ENCODE peak calls at places on chromosomes 12 and 14, in seven cellular contexts. One of them, this sample, is unnamed.

GRCh38 chr14:75794615-75795038 is 133.6 kb downstream of the TTLL5 start:
- DNase-seq in GM06990: no peak
- DNase-seq in lower leg skin: no peak
- DNase-seq in AG10803: peak; percentile 76
- DNase-seq in GM13977: no peak
- DNase-seq in nephron progenitor cell: no peak
- DNase-seq in mammary epithelial cell: peak; percentile 42
- DNase-seq in this sample: no peak

GRCh38 chr12:22100952-22101748 is 55.1 kb downstream of the CMAS start:
- DNase-seq in GM06990: peak; percentile 13
- DNase-seq in lower leg skin: no peak
- DNase-seq in AG10803: peak; percentile 66
- DNase-seq in GM13977: peak; percentile 32
- DNase-seq in nephron progenitor cell: peak; percentile 32
- DNase-seq in mammary epithelial cell: peak; percentile 73
- DNase-seq in this sample: peak; percentile 28

GRCh38 chr12:111791507-111791906 is 24.8 kb downstream of the ALDH2 start:
- DNase-seq in GM06990: no peak
- DNase-seq in lower leg skin: no peak
- DNase-seq in AG10803: no peak
- DNase-seq in GM13977: no peak
- DNase-seq in nephron progenitor cell: no peak
- DNase-seq in mammary epithelial cell: no peak
- DNase-seq in this sample: no peak

GRCh38 chr12:104351023-104351983 is 47.8 kb downstream of the EID3 start:
- DNase-seq in GM06990: no peak
- DNase-seq in lower leg skin: peak; percentile 49
- DNase-seq in AG10803: no peak
- DNase-seq in GM13977: no peak
- DNase-seq in nephron progenitor cell: no peak
- DNase-seq in mammary epithelial cell: no peak
- DNase-seq in this sample: no peak

GRCh38 chr14:92121207-92121669 is 268 bp downstream of the NDUFB1 start:
- DNase-seq in GM06990: no peak
- DNase-seq in lower leg skin: no peak
- DNase-seq in AG10803: peak; percentile 38
- DNase-seq in GM13977: peak; percentile 64
- DNase-seq in nephron progenitor cell: no peak
- DNase-seq in mammary epithelial cell: no peak
- DNase-seq in this sample: peak; percentile 5

GRCh38 chr14:90419200-90419599 is 22.4 kb downstream of the CALM1 start:
- DNase-seq in GM06990: no peak
- DNase-seq in lower leg skin: peak; percentile 93
- DNase-seq in AG10803: peak; percentile 91
- DNase-seq in GM13977: no peak
- DNase-seq in nephron progenitor cell: no peak
- DNase-seq in mammary epithelial cell: peak; percentile 98
- DNase-seq in this sample: no peak

GRCh38 chr12:25884920-25885234 is 73.6 kb upstream of the RASSF8 start:
- DNase-seq in GM06990: no peak
- DNase-seq in lower leg skin: no peak
- DNase-seq in AG10803: no peak
- DNase-seq in GM13977: no peak
- DNase-seq in nephron progenitor cell: no peak
- DNase-seq in mammary epithelial cell: no peak
- DNase-seq in this sample: no peak

GRCh38 chr12:31749024-31749704 is 20.3 kb upstream of the AMN1 start:
- DNase-seq in GM06990: peak; percentile 85
- DNase-seq in lower leg skin: peak; percentile 90
- DNase-seq in AG10803: peak; percentile 95
- DNase-seq in GM13977: peak; percentile 80
- DNase-seq in nephron progenitor cell: no peak
- DNase-seq in mammary epithelial cell: peak; percentile 100
- DNase-seq in this sample: no peak

GRCh38 chr12:48023386-48023785 is 19.1 kb upstream of the COL2A1 start:
- DNase-seq in GM06990: no peak
- DNase-seq in lower leg skin: peak; percentile 65
- DNase-seq in AG10803: no peak
- DNase-seq in GM13977: no peak
- DNase-seq in nephron progenitor cell: no peak
- DNase-seq in mammary epithelial cell: no peak
- DNase-seq in this sample: no peak

GRCh38 chr12:57152408-57153038 is 5.1 kb upstream of the LRP1-AS start:
- DNase-seq in GM06990: no peak
- DNase-seq in lower leg skin: peak; percentile 94
- DNase-seq in AG10803: peak; percentile 72
- DNase-seq in GM13977: no peak
- DNase-seq in nephron progenitor cell: no peak
- DNase-seq in mammary epithelial cell: no peak
- DNase-seq in this sample: no peak

GRCh38 chr12:109111775-109112491 is 4.5 kb upstream of the ACACB start:
- DNase-seq in GM06990: no peak
- DNase-seq in lower leg skin: peak; percentile 93
- DNase-seq in AG10803: peak; percentile 53
- DNase-seq in GM13977: peak; percentile 60
- DNase-seq in nephron progenitor cell: peak; percentile 63
- DNase-seq in mammary epithelial cell: peak; percentile 30
- DNase-seq in this sample: peak; percentile 61

GRCh38 chr12:55034218-55034617 is 14.4 kb downstream of the NEUROD4 start:
- DNase-seq in GM06990: no peak
- DNase-seq in lower leg skin: no peak
- DNase-seq in AG10803: no peak
- DNase-seq in GM13977: no peak
- DNase-seq in nephron progenitor cell: no peak
- DNase-seq in mammary epithelial cell: no peak
- DNase-seq in this sample: no peak

GRCh38 chr14:73370561-73370960 is 87.8 kb downstream of the NUMB start:
- DNase-seq in GM06990: no peak
- DNase-seq in lower leg skin: no peak
- DNase-seq in AG10803: no peak
- DNase-seq in GM13977: no peak
- DNase-seq in nephron progenitor cell: no peak
- DNase-seq in mammary epithelial cell: no peak
- DNase-seq in this sample: no peak

GRCh38 chr12:91523831-91524230 is 341.2 kb upstream of the DCN start:
- DNase-seq in GM06990: no peak
- DNase-seq in lower leg skin: no peak
- DNase-seq in AG10803: no peak
- DNase-seq in GM13977: no peak
- DNase-seq in nephron progenitor cell: no peak
- DNase-seq in mammary epithelial cell: no peak
- DNase-seq in this sample: no peak

GRCh38 chr12:3145036-3145435 is 67.9 kb downstream of the TSPAN9 start:
- DNase-seq in GM06990: no peak
- DNase-seq in lower leg skin: no peak
- DNase-seq in AG10803: no peak
- DNase-seq in GM13977: no peak
- DNase-seq in nephron progenitor cell: no peak
- DNase-seq in mammary epithelial cell: no peak
- DNase-seq in this sample: no peak

GRCh38 chr12:54560374-54560858 is 11.0 kb downstream of the PDE1B start:
- DNase-seq in GM06990: peak; percentile 50
- DNase-seq in lower leg skin: peak; percentile 97
- DNase-seq in AG10803: peak; percentile 57
- DNase-seq in GM13977: peak; percentile 92
- DNase-seq in nephron progenitor cell: peak; percentile 78
- DNase-seq in mammary epithelial cell: peak; percentile 9
- DNase-seq in this sample: peak; percentile 47

GRCh38 chr12:132477009-132477702 is 12.8 kb upstream of the FBRSL1 start:
- DNase-seq in GM06990: no peak
- DNase-seq in lower leg skin: no peak
- DNase-seq in AG10803: no peak
- DNase-seq in GM13977: no peak
- DNase-seq in nephron progenitor cell: no peak
- DNase-seq in mammary epithelial cell: no peak
- DNase-seq in this sample: no peak

GRCh38 chr12:105204916-105205315 is 31.1 kb downstream of the APPL2 start:
- DNase-seq in GM06990: no peak
- DNase-seq in lower leg skin: no peak
- DNase-seq in AG10803: peak; percentile 81
- DNase-seq in GM13977: no peak
- DNase-seq in nephron progenitor cell: no peak
- DNase-seq in mammary epithelial cell: peak; percentile 71
- DNase-seq in this sample: no peak

GRCh38 chr12:132685400-132685799 is 1.7 kb downstream of the POLE start:
- DNase-seq in GM06990: no peak
- DNase-seq in lower leg skin: no peak
- DNase-seq in AG10803: no peak
- DNase-seq in GM13977: no peak
- DNase-seq in nephron progenitor cell: no peak
- DNase-seq in mammary epithelial cell: no peak
- DNase-seq in this sample: no peak

DNA sequence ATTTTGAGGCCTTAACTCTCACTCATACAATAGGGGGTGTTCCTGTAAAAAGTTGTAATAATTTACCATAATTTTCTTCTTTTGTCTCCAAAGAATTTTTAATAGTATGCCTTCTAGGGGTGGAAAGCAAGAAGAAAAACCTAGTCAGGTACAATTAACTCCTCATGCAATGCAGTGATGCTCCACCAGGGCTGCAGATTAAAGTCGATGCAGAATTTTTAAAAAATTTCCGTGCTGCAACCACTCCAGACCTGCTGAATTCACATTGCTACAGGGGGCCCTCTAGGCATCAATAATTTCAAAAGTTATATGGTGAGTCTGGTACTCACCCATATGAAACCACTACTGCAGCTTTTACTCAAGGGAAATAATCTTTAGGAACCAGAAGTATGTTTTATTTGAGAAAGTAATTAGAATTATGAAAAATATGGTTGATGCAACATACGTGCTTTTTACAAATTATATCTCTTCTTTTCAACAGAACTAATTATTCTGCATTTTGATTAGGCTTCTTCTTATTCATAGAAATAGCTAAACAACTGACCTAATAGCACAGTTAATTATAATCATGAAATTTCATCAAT is 353.2 kb downstream of the BCAT1 start:
- DNase-seq in GM06990: no peak
- DNase-seq in lower leg skin: no peak
- DNase-seq in AG10803: no peak
- DNase-seq in GM13977: no peak
- DNase-seq in nephron progenitor cell: peak; percentile 7
- DNase-seq in mammary epithelial cell: no peak
- DNase-seq in this sample: no peak
- TF ChIP-seq CTCF in GM06990: peak; percentile 34
- TF ChIP-seq CTCF in lower leg skin: no peak
- TF ChIP-seq CTCF in AG10803: peak; percentile 31
- TF ChIP-seq CTCF in GM13977: no peak
- TF ChIP-seq CTCF in nephron progenitor cell: peak; percentile 47
- TF ChIP-seq CTCF in mammary epithelial cell: peak; percentile 30
- TF ChIP-seq CTCF in this sample: peak; percentile 73

GRCh38 chr12:5293773-5294172 is 138.1 kb upstream of the NTF3 start:
- DNase-seq in GM06990: no peak
- DNase-seq in lower leg skin: no peak
- DNase-seq in AG10803: no peak
- DNase-seq in GM13977: no peak
- DNase-seq in nephron progenitor cell: no peak
- DNase-seq in mammary epithelial cell: peak; percentile 18
- DNase-seq in this sample: no peak
- TF ChIP-seq CTCF in GM06990: no peak
- TF ChIP-seq CTCF in lower leg skin: no peak
- TF ChIP-seq CTCF in AG10803: no peak
- TF ChIP-seq CTCF in GM13977: no peak
- TF ChIP-seq CTCF in nephron progenitor cell: no peak
- TF ChIP-seq CTCF in mammary epithelial cell: no peak
- TF ChIP-seq CTCF in this sample: no peak

GRCh38 chr14:106528717-106529116 is 1002.3 kb downstream of the TMEM121 start:
- DNase-seq in GM06990: no peak
- DNase-seq in lower leg skin: no peak
- DNase-seq in AG10803: no peak
- DNase-seq in GM13977: no peak
- DNase-seq in nephron progenitor cell: no peak
- DNase-seq in mammary epithelial cell: no peak
- DNase-seq in this sample: no peak

GRCh38 chr14:106530031-106530422 is 1003.6 kb downstream of the TMEM121 start:
- DNase-seq in GM06990: no peak
- DNase-seq in lower leg skin: no peak
- DNase-seq in AG10803: no peak
- DNase-seq in GM13977: no peak
- DNase-seq in nephron progenitor cell: no peak
- DNase-seq in mammary epithelial cell: no peak
- DNase-seq in this sample: no peak

DNA sequence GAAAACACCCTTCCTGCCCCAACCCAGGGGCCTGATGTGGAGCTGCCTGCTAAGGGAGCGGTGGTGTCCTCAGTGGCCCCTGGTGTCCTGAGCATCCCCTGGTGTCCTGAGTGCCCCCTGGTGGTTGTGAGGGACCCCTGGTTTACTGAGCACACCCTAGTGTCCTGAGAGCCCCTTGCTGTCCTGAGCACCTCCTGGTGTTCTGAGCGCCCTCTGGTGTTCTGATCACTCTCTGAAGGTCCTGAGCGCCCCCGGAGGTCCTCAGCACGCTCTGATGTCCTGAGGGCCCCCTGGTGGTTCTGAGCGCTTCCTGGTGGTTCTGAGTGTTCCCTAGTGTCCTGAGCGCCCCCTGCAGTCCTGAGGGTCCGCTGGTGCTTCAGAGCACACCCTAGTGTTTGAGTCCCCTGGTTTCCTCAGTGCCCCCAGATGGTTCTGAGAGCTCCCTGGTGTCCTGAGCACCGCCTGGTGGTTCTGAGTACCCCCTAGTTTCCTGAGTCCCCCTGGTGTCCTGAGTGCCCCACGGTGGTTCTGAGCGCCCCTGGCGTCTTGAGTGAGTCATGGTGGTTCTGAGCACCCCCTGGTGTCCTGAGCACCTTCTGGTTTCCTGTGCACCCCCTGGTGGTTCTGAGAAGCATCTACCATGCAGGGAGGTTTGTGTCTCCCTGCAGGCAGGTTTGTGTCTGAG is 1004.2 kb downstream of the TMEM121 start:
- DNase-seq in GM06990: peak; percentile 88
- DNase-seq in lower leg skin: no peak
- DNase-seq in AG10803: no peak
- DNase-seq in GM13977: peak; percentile 18
- DNase-seq in nephron progenitor cell: no peak
- DNase-seq in mammary epithelial cell: no peak
- DNase-seq in this sample: no peak
- TF ChIP-seq CTCF in GM06990: peak; percentile 80
- TF ChIP-seq CTCF in lower leg skin: no peak
- TF ChIP-seq CTCF in AG10803: no peak
- TF ChIP-seq CTCF in GM13977: peak; percentile 76
- TF ChIP-seq CTCF in nephron progenitor cell: no peak
- TF ChIP-seq CTCF in mammary epithelial cell: no peak
- TF ChIP-seq CTCF in this sample: no peak

DNA sequence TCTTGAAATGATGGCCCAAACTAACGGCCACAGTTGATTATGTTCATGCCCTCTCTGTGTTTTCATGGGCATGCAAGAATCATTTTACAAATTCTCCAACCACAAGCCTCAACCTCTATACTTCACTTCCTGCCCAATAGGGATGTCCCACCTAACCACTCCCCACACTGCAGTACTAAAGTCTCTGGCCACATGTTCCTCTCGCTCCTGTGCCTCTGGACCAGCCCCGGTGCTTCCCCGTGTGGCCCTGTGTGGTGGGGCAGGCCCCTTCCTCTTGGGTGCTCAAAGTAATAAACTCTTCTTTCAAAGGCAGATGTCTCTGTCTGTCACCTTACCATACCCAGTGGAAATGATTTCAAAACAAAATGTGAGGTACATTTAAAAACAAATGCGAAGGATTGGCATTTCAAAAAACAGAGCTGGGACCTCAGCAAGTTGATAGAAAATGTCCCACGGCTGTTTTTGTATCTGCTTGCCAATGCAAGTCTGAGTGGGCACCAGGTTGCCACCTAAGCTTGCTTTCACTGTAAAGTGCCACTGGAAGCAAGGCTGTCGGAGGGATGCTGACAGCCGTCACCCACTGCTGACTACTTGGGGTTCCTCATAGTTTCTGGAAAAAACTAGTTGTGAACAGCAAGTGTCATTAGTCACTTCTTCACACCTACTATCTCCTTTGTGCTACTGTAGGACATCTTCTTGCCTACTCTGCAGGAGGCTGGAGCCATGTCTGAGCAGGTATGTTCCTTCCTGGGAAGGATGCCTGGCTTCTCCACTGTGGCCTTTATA is 8.2 kb upstream of the SERPINA11 start:
- DNase-seq in GM06990: no peak
- DNase-seq in lower leg skin: peak; percentile 54
- DNase-seq in AG10803: no peak
- DNase-seq in GM13977: no peak
- DNase-seq in nephron progenitor cell: no peak
- DNase-seq in mammary epithelial cell: no peak
- DNase-seq in this sample: no peak
- TF ChIP-seq CTCF in GM06990: no peak
- TF ChIP-seq CTCF in lower leg skin: no peak
- TF ChIP-seq CTCF in AG10803: no peak
- TF ChIP-seq CTCF in GM13977: no peak
- TF ChIP-seq CTCF in nephron progenitor cell: no peak
- TF ChIP-seq CTCF in mammary epithelial cell: no peak
- TF ChIP-seq CTCF in this sample: no peak

This sample was measured in neural crest cell.